ENCODE peak calls at places on chromosomes 5 and 9, in four cellular contexts. B is Right ventricle myocardium superior, U is amniotic epithelial cell, A is SK-MEL-5. V is an unnamed sample.

GRCh38 chr9:34049630-34050384 is 1.1 kb upstream of the UBAP2 start:
- DNase-seq in A (no peak), U (no peak), B (no peak), V (no peak)

GRCh38 chr9:76459691-76460635 is 981 bp downstream of the GCNT1 start:
- DNase-seq in U (peak), A (no peak), B (peak), V (no peak)

GRCh38 chr9:94085062-94085639 is 887 bp downstream of the PTPDC1 start:
- DNase-seq in B (no peak), A (no peak), U (peak), V (no peak)

GRCh38 chr9:3385871-3386270 is 139.9 kb downstream of the RFX3 start:
- DNase-seq in B (no peak), A (no peak), U (no peak), V (no peak)

GRCh38 chr9:106035810-106036209 is 341.5 kb downstream of the TMEM38B start:
- DNase-seq in U (no peak), A (no peak), B (no peak), V (no peak)

GRCh38 chr5:139246394-139246793 is 47.1 kb upstream of the MATR3 start:
- DNase-seq in U (peak), A (no peak), B (no peak), V (no peak)

GRCh38 chr9:136328011-136328621 is 777 bp downstream of the GPSM1 start:
- DNase-seq in A (no peak), B (no peak), U (no peak), V (peak)

GRCh38 chr5:38540348-38540747 is 16.1 kb downstream of the LIFR start:
- DNase-seq in U (no peak), B (peak), A (no peak), V (no peak)

GRCh38 chr5:134738963-134739661 is 764 bp downstream of the CAMLG start:
- DNase-seq in U (peak), A (peak), B (no peak), V (no peak)

GRCh38 chr5:159547466-159548195 is 217.3 kb upstream of the IL12B start:
- DNase-seq in A (no peak), U (no peak), B (no peak), V (no peak)

GRCh38 chr9:108860764-108861163 is 1.3 kb upstream of the ACTL7A start:
- DNase-seq in U (no peak), A (no peak), B (no peak), V (no peak)

GRCh38 chr5:133383580-133383939 is 228.8 kb downstream of the FSTL4 start:
- DNase-seq in A (no peak), U (no peak), B (no peak), V (no peak)

GRCh38 chr5:103657301-103657700 is 94.7 kb upstream of the NUDT12 start:
- DNase-seq in B (no peak), A (no peak), U (no peak), V (no peak)

GRCh38 chr5:127518319-127518621 is 830 bp downstream of the PRRC1 start:
- DNase-seq in B (no peak), A (peak), U (peak), V (no peak)

GRCh38 chr5:140631831-140632365 is 1.1 kb downstream of the CD14 start:
- DNase-seq in A (no peak), B (peak), U (no peak), V (peak)

GRCh38 chr9:16794871-16795639 is 75.4 kb downstream of the BNC2 start:
- DNase-seq in U (peak), A (no peak), B (peak), V (no peak)

GRCh38 chr5:57298985-57299491 is 125.2 kb downstream of the GPBP1 start:
- DNase-seq in A (peak), U (peak), B (no peak), V (no peak)

GRCh38 chr5:37721447-37721871 is 118.4 kb downstream of the GDNF start:
- DNase-seq in B (no peak), U (peak), A (no peak), V (no peak)

GRCh38 chr5:68545636-68546325 is 330.2 kb downstream of the PIK3R1 start:
- DNase-seq in A (no peak), B (no peak), U (no peak), V (no peak)

GRCh38 chr9:136105398-136106135 is 10.5 kb upstream of the NACC2 start:
- DNase-seq in B (peak), A (no peak), U (no peak), V (peak)

GRCh38 chr9:68704804-68705635 is at the start of gene PIP5K1B:
- DNase-seq in U (peak), A (peak), B (peak), V (peak)